ENCODE peak calls at places on chromosomes 6 and 20, in four cellular contexts. V is renal cortical epithelial cell; U is naive thymus-derived CD4-positive, alpha-beta T cell; B is B cell. M is an unnamed sample.

GRCh38 chr6:3013486-3013885 is 13.8 kb downstream of the NQO2 start:
- DNase-seq in V (peak), U (no peak), B (no peak), M (no peak)

GRCh38 chr6:27684264-27685211 is 211.6 kb upstream of the ZNF184 start:
- DNase-seq in V (peak), U (peak), B (peak), M (peak)

GRCh38 chr20:48294196-48294595 is 508.9 kb upstream of the SULF2 start:
- DNase-seq in V (peak), U (no peak), B (no peak), M (no peak)

GRCh38 chr6:168678588-168678987 is 237.6 kb downstream of the SMOC2 start:
- DNase-seq in V (peak), U (no peak), B (no peak), M (no peak)

GRCh38 chr6:3230275-3231212 is 3.1 kb upstream of the TUBB2B start:
- DNase-seq in V (no peak), U (no peak), B (no peak), M (peak)

GRCh38 chr6:32318501-32318900 is 53.2 kb downstream of the TSBP1 start:
- DNase-seq in V (no peak), U (no peak), B (no peak), M (no peak)

GRCh38 chr6:160386869-160387518 is 38.8 kb downstream of the SLC22A3 start:
- DNase-seq in V (peak), U (no peak), B (no peak), M (peak)

GRCh38 chr6:169097336-169098052 is 156.2 kb downstream of the THBS2 start:
- DNase-seq in V (peak), U (no peak), B (no peak), M (peak)

GRCh38 chr6:145633981-145634627 is 101.2 kb downstream of the EPM2A start:
- DNase-seq in V (peak), U (peak), B (peak), M (peak)

GRCh38 chr6:137749595-137750215 is 117.4 kb upstream of the TNFAIP3 start:
- DNase-seq in V (peak), U (no peak), B (no peak), M (peak)

GRCh38 chr20:6814945-6815344 is 47.5 kb downstream of the BMP2 start:
- DNase-seq in V (no peak), U (no peak), B (no peak), M (no peak)